ENCODE peak calls at places on chromosomes 7 and 10, in eight cellular contexts. One of them, this sample, is unnamed.

GRCh38 chr7:137791947-137792346 is 54.8 kb downstream of the DGKI start:
- DNase-seq in brain microvascular endothelial cell: no peak
- DNase-seq in stimulated activated naive B cell treated with anti-CD40 and anti-IgM and Interleukin-4, amounts not matched to agents 10 μg/mL and 1 μg/mL and 100 μg/mL, for 72 hours: no peak
- DNase-seq in NCI-H1092: no peak
- DNase-seq in renal cortical epithelial cell: no peak
- DNase-seq in hippocampal formation: no peak
- DNase-seq in stimulated activated CD4-positive, alpha-beta T cell treated with anti-CD3 and anti-CD28 coated beads, Interleukin-1b, Interleukin-23, amount 100 ng/mL, for 1 hour: no peak
- DNase-seq in NCI-H1436 treated with DMSO at 0.1 percent for 48 hours: no peak
- DNase-seq in this sample: no peak

GRCh38 chr10:130105724-130106123 is 4.9 kb downstream of the C10orf143 start:
- DNase-seq in brain microvascular endothelial cell: no peak
- DNase-seq in stimulated activated naive B cell treated with anti-CD40 and anti-IgM and Interleukin-4, amounts not matched to agents 10 μg/mL and 1 μg/mL and 100 μg/mL, for 72 hours: no peak
- DNase-seq in NCI-H1092: no peak
- DNase-seq in renal cortical epithelial cell: no peak
- DNase-seq in hippocampal formation: no peak
- DNase-seq in stimulated activated CD4-positive, alpha-beta T cell treated with anti-CD3 and anti-CD28 coated beads, Interleukin-1b, Interleukin-23, amount 100 ng/mL, for 1 hour: no peak
- DNase-seq in NCI-H1436 treated with DMSO at 0.1 percent for 48 hours: no peak
- DNase-seq in this sample: no peak

GRCh38 chr10:102565793-102566192 is 62.0 kb downstream of the SUFU start:
- DNase-seq in brain microvascular endothelial cell: no peak
- DNase-seq in stimulated activated naive B cell treated with anti-CD40 and anti-IgM and Interleukin-4, amounts not matched to agents 10 μg/mL and 1 μg/mL and 100 μg/mL, for 72 hours: no peak
- DNase-seq in NCI-H1092: no peak
- DNase-seq in renal cortical epithelial cell: no peak
- DNase-seq in hippocampal formation: no peak
- DNase-seq in stimulated activated CD4-positive, alpha-beta T cell treated with anti-CD3 and anti-CD28 coated beads, Interleukin-1b, Interleukin-23, amount 100 ng/mL, for 1 hour: no peak
- DNase-seq in NCI-H1436 treated with DMSO at 0.1 percent for 48 hours: no peak
- DNase-seq in this sample: no peak

GRCh38 chr7:148337166-148337565 is 253.4 kb upstream of the C7orf33 start:
- DNase-seq in brain microvascular endothelial cell: no peak
- DNase-seq in stimulated activated naive B cell treated with anti-CD40 and anti-IgM and Interleukin-4, amounts not matched to agents 10 μg/mL and 1 μg/mL and 100 μg/mL, for 72 hours: no peak
- DNase-seq in NCI-H1092: no peak
- DNase-seq in renal cortical epithelial cell: no peak
- DNase-seq in hippocampal formation: no peak
- DNase-seq in stimulated activated CD4-positive, alpha-beta T cell treated with anti-CD3 and anti-CD28 coated beads, Interleukin-1b, Interleukin-23, amount 100 ng/mL, for 1 hour: no peak
- DNase-seq in NCI-H1436 treated with DMSO at 0.1 percent for 48 hours: no peak
- DNase-seq in this sample: no peak

GRCh38 chr10:131559450-131559911 is 248.0 kb upstream of the TCERG1L start:
- DNase-seq in brain microvascular endothelial cell: no peak
- DNase-seq in stimulated activated naive B cell treated with anti-CD40 and anti-IgM and Interleukin-4, amounts not matched to agents 10 μg/mL and 1 μg/mL and 100 μg/mL, for 72 hours: no peak
- DNase-seq in NCI-H1092: no peak
- DNase-seq in renal cortical epithelial cell: no peak
- DNase-seq in hippocampal formation: no peak
- DNase-seq in stimulated activated CD4-positive, alpha-beta T cell treated with anti-CD3 and anti-CD28 coated beads, Interleukin-1b, Interleukin-23, amount 100 ng/mL, for 1 hour: no peak
- DNase-seq in NCI-H1436 treated with DMSO at 0.1 percent for 48 hours: no peak
- DNase-seq in this sample: no peak

GRCh38 chr10:30438016-30438850 is 4.2 kb downstream of the MAP3K8 start:
- DNase-seq in brain microvascular endothelial cell: no peak
- DNase-seq in stimulated activated naive B cell treated with anti-CD40 and anti-IgM and Interleukin-4, amounts not matched to agents 10 μg/mL and 1 μg/mL and 100 μg/mL, for 72 hours: no peak
- DNase-seq in NCI-H1092: no peak
- DNase-seq in renal cortical epithelial cell: no peak
- DNase-seq in hippocampal formation: no peak
- DNase-seq in stimulated activated CD4-positive, alpha-beta T cell treated with anti-CD3 and anti-CD28 coated beads, Interleukin-1b, Interleukin-23, amount 100 ng/mL, for 1 hour: no peak
- DNase-seq in NCI-H1436 treated with DMSO at 0.1 percent for 48 hours: no peak
- DNase-seq in this sample: no peak

GRCh38 chr10:9254353-9254752 is 1199.9 kb downstream of the GATA3 start:
- DNase-seq in brain microvascular endothelial cell: no peak
- DNase-seq in stimulated activated naive B cell treated with anti-CD40 and anti-IgM and Interleukin-4, amounts not matched to agents 10 μg/mL and 1 μg/mL and 100 μg/mL, for 72 hours: no peak
- DNase-seq in NCI-H1092: no peak
- DNase-seq in renal cortical epithelial cell: no peak
- DNase-seq in hippocampal formation: no peak
- DNase-seq in stimulated activated CD4-positive, alpha-beta T cell treated with anti-CD3 and anti-CD28 coated beads, Interleukin-1b, Interleukin-23, amount 100 ng/mL, for 1 hour: no peak
- DNase-seq in NCI-H1436 treated with DMSO at 0.1 percent for 48 hours: no peak
- DNase-seq in this sample: no peak

GRCh38 chr10:126569513-126570447 is 100.7 kb downstream of the C10orf90 start:
- DNase-seq in brain microvascular endothelial cell: peak; percentile 91
- DNase-seq in stimulated activated naive B cell treated with anti-CD40 and anti-IgM and Interleukin-4, amounts not matched to agents 10 μg/mL and 1 μg/mL and 100 μg/mL, for 72 hours: no peak
- DNase-seq in NCI-H1092: no peak
- DNase-seq in renal cortical epithelial cell: peak; percentile 82
- DNase-seq in hippocampal formation: peak; percentile 32
- DNase-seq in stimulated activated CD4-positive, alpha-beta T cell treated with anti-CD3 and anti-CD28 coated beads, Interleukin-1b, Interleukin-23, amount 100 ng/mL, for 1 hour: no peak
- DNase-seq in NCI-H1436 treated with DMSO at 0.1 percent for 48 hours: no peak
- DNase-seq in this sample: no peak

GRCh38 chr7:121337398-121337797 is 8.6 kb downstream of the WNT16 start:
- DNase-seq in brain microvascular endothelial cell: no peak
- DNase-seq in stimulated activated naive B cell treated with anti-CD40 and anti-IgM and Interleukin-4, amounts not matched to agents 10 μg/mL and 1 μg/mL and 100 μg/mL, for 72 hours: no peak
- DNase-seq in NCI-H1092: no peak
- DNase-seq in renal cortical epithelial cell: peak; percentile 25
- DNase-seq in hippocampal formation: no peak
- DNase-seq in stimulated activated CD4-positive, alpha-beta T cell treated with anti-CD3 and anti-CD28 coated beads, Interleukin-1b, Interleukin-23, amount 100 ng/mL, for 1 hour: no peak
- DNase-seq in NCI-H1436 treated with DMSO at 0.1 percent for 48 hours: no peak
- DNase-seq in this sample: no peak